ENCODE peak calls at places on chromosomes 12 and 14, in four cellular contexts. B is keratinocyte, A is IMR-90, F is K562. S is an unnamed sample. For H3K9me1, the result is how much of the 10 kb centered on the place peaks cover.

GRCh38 chr12:3036901-3037600 is 40.1 kb upstream of the TSPAN9 start:
- DNase-seq in A (no peak), B (no peak), F (no peak), S (no peak)

GRCh38 chr12:55732288-55732687 is 3.5 kb upstream of the CD63 start:
- DNase-seq in B (no peak), F (no peak), A (no peak), S (no peak)

GRCh38 chr14:39247256-39247655 is 13.5 kb downstream of the MIA2 start:
- DNase-seq in B (no peak), A (peak), F (no peak), S (no peak)

GRCh38 chr14:68210729-68211299 is 391.2 kb downstream of the RAD51B start:
- DNase-seq in F (peak), B (peak), A (peak), S (peak)

GRCh38 chr14:99123208-99123870 is 148.7 kb downstream of the BCL11B start:
- DNase-seq in B (no peak), F (no peak), A (no peak), S (no peak)

GRCh38 chr14:80839743-80840142 is 101.8 kb downstream of the CEP128 start:
- DNase-seq in F (no peak), A (no peak), B (no peak), S (no peak)

GRCh38 chr12:18969512-18969911 is 160.0 kb upstream of the PLEKHA5 start:
- DNase-seq in B (no peak), F (no peak), A (no peak), S (no peak)

GRCh38 chr12:110861729-110862128 is 14.9 kb downstream of the CCDC63 start:
- DNase-seq in A (no peak), F (no peak), B (no peak), S (no peak)

GRCh38 chr14:90504643-90505042 is 107.8 kb downstream of the CALM1 start:
- DNase-seq in F (no peak), B (no peak), A (no peak), S (no peak)

GRCh38 chr12:22551624-22552023 is 7.3 kb upstream of the C2CD5 start:
- DNase-seq in B (no peak), A (no peak), F (no peak), S (no peak)
- H3K9me1 ChIP-seq in B (under half), A (under half), F (under half), S (under half)

DNA sequence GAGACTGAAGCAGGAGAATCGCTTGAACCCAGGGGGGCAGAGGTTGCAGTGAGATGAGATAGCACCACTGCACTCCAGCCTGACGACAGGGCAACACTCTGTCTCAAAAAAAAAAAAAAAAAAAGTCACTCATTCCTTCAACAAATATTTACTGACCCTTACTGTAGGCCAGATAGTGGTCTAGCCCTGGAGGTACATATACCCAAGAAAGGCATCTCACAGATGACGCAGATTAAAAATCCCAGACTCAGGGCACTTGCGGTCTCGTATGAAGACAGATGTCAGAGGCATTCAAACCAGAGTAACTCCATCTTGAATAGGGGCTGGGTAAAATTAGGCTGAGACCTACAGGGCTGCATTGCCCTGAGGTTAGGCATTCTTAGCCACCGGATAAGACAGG is 44.8 kb downstream of the CLMN start:
- DNase-seq in A (no peak), F (no peak), B (no peak), S (no peak)
- H3K4me3 ChIP-seq in A (no peak), F (no peak), B (no peak), S (no peak)

GRCh38 chr12:116050266-116050665 is 227.2 kb downstream of the MED13L start:
- DNase-seq in B (no peak), F (no peak), A (no peak), S (no peak)

GRCh38 chr12:116055895-116056607 is 221.4 kb downstream of the MED13L start:
- DNase-seq in F (no peak), A (no peak), B (no peak), S (no peak)

GRCh38 chr12:116054280-116054679 is 223.2 kb downstream of the MED13L start:
- DNase-seq in F (no peak), B (no peak), A (no peak), S (no peak)

GRCh38 chr12:116057356-116057755 is 220.1 kb downstream of the MED13L start:
- DNase-seq in F (no peak), B (no peak), A (peak), S (no peak)

DNA sequence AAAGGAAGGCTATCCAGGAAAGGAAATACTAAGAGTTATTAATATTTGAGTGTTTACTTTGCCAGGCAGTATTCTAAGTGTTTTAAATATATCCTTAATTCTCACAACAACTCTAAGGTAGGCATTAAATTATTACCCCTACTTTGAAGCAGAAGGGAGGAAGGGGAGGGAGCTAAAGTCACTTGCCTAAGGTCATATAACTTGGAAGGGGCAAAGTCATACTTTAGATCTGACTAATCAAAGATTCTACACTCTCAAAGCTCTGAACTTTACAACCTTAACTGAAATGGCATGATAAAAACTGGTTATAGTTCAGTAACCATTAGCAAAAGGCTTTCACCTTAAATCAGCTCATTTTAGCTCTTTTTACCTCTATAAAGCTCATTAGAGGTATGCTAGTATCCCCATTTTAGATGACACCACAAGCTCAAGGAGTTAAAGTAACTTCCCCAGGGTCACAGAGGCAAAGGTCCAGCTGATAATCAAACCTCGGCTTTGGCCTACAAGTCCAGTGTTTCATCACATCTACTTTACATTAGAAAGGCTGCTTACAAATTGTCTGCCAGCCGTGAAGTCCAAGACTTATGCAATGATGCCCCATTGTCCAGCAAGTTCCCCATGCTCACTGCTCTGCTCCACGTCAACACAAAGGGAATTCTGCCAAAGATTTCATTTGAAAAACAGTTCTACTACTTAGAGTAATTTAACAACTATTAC is 223.9 kb downstream of the MED13L start:
- DNase-seq in A (peak), B (no peak), F (no peak), S (peak)
- H3K9me1 ChIP-seq in A (under half), B (under half), F (under half), S (under half)

DNA sequence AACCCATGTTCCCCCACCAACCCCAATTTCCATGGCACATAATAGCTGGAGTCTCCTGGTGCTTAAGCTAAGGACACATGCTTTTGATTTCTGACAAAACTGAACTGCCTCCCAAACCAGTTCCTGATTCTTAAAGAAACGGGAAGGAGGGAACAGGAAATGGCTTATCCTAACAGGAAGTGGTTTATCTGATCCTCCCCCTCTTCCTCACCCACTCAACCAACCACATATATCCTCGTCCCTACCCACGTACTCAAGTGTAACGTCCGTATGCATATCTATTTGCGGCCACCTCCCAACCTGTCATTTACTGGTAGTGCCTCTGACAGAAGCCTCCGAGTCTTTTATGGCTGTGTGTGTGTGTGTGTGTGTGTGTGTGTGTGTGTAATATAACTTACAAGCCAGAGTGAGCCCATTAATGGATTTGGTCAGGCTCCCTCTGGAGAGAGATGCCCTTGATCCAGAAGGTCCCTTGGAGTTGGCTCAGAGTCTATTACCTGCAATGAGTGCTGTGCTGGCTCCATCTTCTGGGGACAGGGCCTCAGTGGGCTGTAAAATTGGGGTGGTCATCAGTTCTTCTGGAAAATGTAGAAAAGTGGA is 7.7 kb downstream of the DAZAP2 start:
- DNase-seq in F (peak), A (peak), B (no peak), S (peak)
- H3K4me3 ChIP-seq in F (peak), A (no peak), B (no peak), S (no peak)

DNA sequence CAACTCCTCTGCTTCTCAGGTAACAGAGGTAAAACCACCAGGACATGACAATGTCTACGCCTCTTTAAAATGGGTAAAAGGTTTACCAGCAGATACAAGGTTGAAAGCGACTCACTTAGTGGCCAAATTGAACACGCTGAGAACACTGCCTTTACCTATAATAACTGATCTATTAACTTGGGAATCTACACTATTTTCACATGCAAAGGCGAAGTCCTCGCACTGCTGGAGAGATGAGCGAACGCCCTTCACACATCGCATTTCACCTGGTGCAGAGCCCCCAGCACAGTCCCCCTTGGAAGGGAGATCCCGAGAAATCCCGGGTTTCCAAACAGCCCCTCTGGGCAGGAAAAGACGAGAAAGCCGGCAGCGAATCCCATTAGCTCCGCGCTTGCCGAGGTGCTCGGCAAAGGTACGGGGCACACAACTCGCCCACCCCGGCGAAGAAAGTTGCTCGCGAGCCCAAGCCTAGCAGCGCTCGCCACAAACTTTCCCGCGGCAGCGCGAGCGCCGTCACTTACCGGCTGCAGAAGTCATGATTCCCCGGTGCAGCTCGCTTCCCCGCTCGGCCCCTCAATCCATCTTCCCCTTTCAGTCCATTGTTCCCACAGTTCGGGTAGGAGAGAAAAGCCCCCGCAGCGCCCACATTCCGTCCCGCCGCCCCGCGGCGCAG is 427 bp downstream of the FGD6 start:
- DNase-seq in A (no peak), F (no peak), B (no peak), S (peak)
- H3K9me1 ChIP-seq in A (under half), F (under half), B (under half), S (under half)

DNA sequence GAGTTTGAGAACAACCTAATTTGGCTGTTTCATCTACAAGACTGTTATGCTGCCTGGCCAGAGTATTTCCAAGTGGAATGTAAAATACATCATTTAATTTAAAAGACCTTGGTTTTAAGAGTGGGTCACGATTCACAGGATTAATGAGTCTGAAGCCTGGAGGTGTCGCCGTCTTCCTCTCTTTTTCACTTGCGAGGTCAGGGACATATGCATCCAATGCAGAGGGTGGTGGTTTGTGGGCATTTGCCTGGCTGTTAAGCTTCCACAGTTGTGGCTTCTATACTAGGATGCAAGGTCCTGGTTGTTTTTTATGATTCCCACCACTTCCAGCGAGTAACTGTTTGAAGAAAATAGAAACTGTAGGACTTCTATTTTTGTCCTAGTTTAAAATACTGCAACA is 22.8 kb upstream of the RASSF3 start:
- DNase-seq in F (no peak), B (no peak), A (no peak), S (no peak)
- H3K4me3 ChIP-seq in F (no peak), B (no peak), A (no peak), S (no peak)

DNA sequence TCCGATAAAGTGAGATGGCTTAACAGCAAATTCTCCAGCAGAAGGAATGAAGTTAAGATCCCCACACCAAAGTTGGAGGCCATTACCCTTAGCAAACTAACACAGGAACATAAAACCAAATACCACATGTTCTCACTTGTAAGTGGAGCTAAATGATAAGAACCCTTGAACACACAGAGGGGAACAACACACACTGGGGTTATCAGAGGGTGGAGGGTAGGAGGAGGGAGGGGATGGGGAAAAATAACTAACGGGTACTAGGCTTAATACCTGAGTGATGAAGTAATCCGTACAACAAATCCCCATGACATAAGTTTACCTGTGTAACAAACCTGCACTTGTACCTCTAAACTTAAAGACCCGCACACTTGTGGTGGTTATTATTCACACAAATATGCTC is 240.4 kb upstream of the NAV3 start:
- DNase-seq in A (no peak), F (no peak), B (no peak), S (no peak)
- H3K9me1 ChIP-seq in A (under half), F (under half), B (under half), S (under half)